ENCODE peak calls at places on chromosomes 6 and 20, in seven cellular contexts. G is upper lobe of right lung; D is transverse colon; J is body of pancreas; O is CD4-positive, CD25-positive, alpha-beta regulatory T cell; F is A549; C is uterus. K is an unnamed sample.

GRCh38 chr6:131182991-131183425 is 47.7 kb downstream of the AKAP7 start:
- DNase-seq in C (no peak), O (peak), J (no peak), D (no peak), G (no peak), F (peak), K (no peak)

GRCh38 chr6:30612213-30612612 is 4.8 kb downstream of the PPP1R10 start:
- DNase-seq in D (no peak), O (no peak), C (no peak), J (no peak), F (no peak), G (no peak), K (no peak)

GRCh38 chr6:117561128-117561527 is 41.2 kb downstream of the GOPC start:
- DNase-seq in C (no peak), D (no peak), F (no peak), O (no peak), J (no peak), G (no peak), K (no peak)

GRCh38 chr20:36304786-36305495 is 1.2 kb upstream of the DLGAP4 start:
- DNase-seq in F (no peak), C (no peak), J (no peak), O (no peak), D (no peak), G (no peak), K (no peak)

GRCh38 chr20:21513881-21514540 is at the start of gene NKX2-2:
- DNase-seq in C (no peak), D (no peak), F (no peak), O (peak), J (no peak), G (no peak), K (no peak)

GRCh38 chr20:41167481-41168253 is 30.3 kb downstream of the PLCG1 start:
- DNase-seq in C (no peak), G (peak), O (no peak), F (no peak), D (peak), J (no peak), K (no peak)

GRCh38 chr20:2695206-2695983 is 2.8 kb downstream of the EBF4 start:
- DNase-seq in F (no peak), O (no peak), G (no peak), D (no peak), J (no peak), C (no peak), K (no peak)

GRCh38 chr6:35511183-35511941 is 1.3 kb downstream of the TULP1 start:
- DNase-seq in G (no peak), C (no peak), F (no peak), O (no peak), D (no peak), J (no peak), K (no peak)

GRCh38 chr6:30837870-30838269 is 46.4 kb upstream of the DDR1 start:
- DNase-seq in D (no peak), C (no peak), F (no peak), O (no peak), J (no peak), G (no peak), K (no peak)

GRCh38 chr6:166627875-166628849 is 1.1 kb upstream of the RPS6KA2 start:
- DNase-seq in D (peak), O (peak), C (peak), J (peak), F (peak), G (peak), K (no peak)

GRCh38 chr20:63280929-63281545 is 8.4 kb downstream of the ARFGAP1 start:
- DNase-seq in J (no peak), G (no peak), C (no peak), D (no peak), F (peak), O (no peak), K (no peak)

GRCh38 chr6:143039548-143039947 is 21.1 kb upstream of the AIG1 start:
- DNase-seq in J (no peak), O (peak), G (no peak), D (no peak), F (no peak), C (no peak), K (no peak)

GRCh38 chr6:155275808-155276480 is 12.1 kb downstream of the CLDN20 start:
- DNase-seq in G (no peak), C (no peak), D (no peak), J (no peak), F (no peak), O (no peak), K (no peak)

GRCh38 chr20:41245086-41245707 is 72.3 kb downstream of the ZHX3 start:
- DNase-seq in D (no peak), F (no peak), C (no peak), G (no peak), O (no peak), J (no peak), K (no peak)

GRCh38 chr6:73028124-73028766 is 197.1 kb downstream of the KHDC1L start:
- DNase-seq in C (no peak), D (no peak), G (no peak), F (no peak), O (no peak), J (no peak), K (no peak)

GRCh38 chr6:73027691-73028090 is 197.6 kb downstream of the KHDC1L start:
- DNase-seq in G (no peak), J (no peak), C (no peak), O (no peak), D (no peak), F (no peak), K (no peak)

GRCh38 chr6:73031094-73031782 is 194.1 kb downstream of the KHDC1L start:
- DNase-seq in C (no peak), O (no peak), G (no peak), F (no peak), D (no peak), J (no peak), K (no peak)

GRCh38 chr6:73030257-73030656 is 195.0 kb downstream of the KHDC1L start:
- DNase-seq in O (no peak), J (no peak), D (no peak), G (no peak), C (no peak), F (no peak), K (no peak)

DNA sequence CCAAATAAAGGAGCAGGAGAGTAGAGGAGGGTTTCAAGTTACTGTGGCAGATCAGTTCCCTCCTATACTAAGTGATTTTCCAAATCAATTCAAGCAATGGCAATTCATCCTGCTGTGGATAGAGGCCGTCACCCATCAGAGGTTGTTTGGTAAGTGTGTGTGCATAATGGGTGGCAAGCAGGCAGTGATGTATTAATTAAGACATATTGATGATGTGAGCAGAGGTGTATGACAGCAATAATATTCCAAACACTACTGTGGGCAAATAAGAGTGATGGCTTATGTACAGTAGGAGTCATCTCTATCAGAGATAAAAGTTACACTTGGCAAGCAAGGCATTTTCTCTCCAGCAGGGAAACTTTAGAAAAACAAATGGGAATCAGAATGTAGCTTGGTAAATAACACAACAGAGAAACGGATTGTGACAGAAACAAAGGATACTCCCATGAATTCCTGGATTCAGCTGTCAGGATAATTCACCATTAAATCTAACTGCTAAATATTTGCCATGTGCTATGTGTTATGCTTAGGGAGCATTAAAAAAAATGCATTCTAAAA is 196.3 kb downstream of the KHDC1L start:
- DNase-seq in G (no peak), D (no peak), C (no peak), O (no peak), J (no peak), F (no peak), K (no peak)
- H3K27ac ChIP-seq in G (no peak), D (no peak), C (no peak), O (no peak), J (no peak), F (no peak), K (no peak)

DNA sequence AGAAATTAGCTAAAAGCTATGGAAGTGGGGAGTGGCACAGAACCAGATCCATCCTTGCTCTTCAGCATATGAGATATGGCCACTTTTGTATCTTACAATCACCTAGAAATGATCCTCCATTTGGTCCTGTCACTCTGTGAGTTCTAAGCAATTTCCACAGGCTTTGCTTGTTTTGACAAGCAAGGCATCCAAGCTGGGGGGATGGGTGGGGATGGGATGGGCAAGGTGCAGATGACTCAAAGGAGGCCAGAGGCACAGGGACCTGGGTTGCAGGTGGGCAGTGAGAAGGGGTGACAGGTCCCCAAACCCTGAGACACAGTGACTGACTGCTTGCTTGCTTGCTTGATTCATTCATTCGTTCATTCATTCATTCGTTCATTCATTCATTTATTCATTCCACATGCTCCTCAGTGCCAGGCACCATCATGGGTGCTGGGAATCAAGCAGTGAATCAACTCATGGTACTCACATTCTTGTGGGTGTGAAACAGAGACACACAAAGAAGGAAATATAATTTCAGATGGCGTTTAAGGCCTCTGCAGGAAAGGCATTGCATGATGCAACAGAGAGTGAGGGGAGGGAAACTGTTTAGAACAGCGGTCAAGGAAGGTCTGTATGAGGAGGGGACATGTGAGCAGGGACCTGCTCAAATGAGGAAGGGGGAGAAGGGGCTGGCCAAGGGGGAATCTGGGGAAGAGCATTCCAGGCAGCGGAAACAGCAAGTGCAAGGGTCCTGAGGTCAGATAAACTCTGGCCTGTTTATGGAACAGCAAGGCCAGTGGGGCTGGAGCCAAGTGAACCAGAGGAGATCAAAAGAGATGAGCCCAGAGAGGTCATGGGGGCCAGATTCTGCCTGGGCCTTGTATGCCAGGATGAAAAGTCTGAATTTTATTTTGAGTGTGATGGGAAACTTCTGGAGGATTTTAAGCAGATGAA is 3.4 kb downstream of the KCNB1 start:
- DNase-seq in D (no peak), F (no peak), J (no peak), C (no peak), G (no peak), O (no peak), K (no peak)
- H3K4me3 ChIP-seq in D (no peak), F (no peak), J (no peak), C (no peak), G (no peak), O (no peak), K (no peak)

GRCh38 chr6:20210158-20210557 is 2.1 kb downstream of the MBOAT1 start:
- DNase-seq in G (no peak), J (no peak), C (no peak), F (no peak), D (no peak), O (no peak), K (no peak)

GRCh38 chr6:20213271-20213798 is 1.1 kb upstream of the MBOAT1 start:
- DNase-seq in D (no peak), O (peak), J (no peak), G (no peak), C (no peak), F (no peak), K (no peak)

GRCh38 chr6:20212392-20213111 is at the start of gene MBOAT1:
- DNase-seq in G (peak), J (peak), D (peak), O (peak), C (peak), F (peak), K (peak)

GRCh38 chr6:20211037-20211940 is 980 bp downstream of the MBOAT1 start:
- DNase-seq in O (no peak), D (peak), F (no peak), G (no peak), J (peak), C (no peak), K (peak)

DNA sequence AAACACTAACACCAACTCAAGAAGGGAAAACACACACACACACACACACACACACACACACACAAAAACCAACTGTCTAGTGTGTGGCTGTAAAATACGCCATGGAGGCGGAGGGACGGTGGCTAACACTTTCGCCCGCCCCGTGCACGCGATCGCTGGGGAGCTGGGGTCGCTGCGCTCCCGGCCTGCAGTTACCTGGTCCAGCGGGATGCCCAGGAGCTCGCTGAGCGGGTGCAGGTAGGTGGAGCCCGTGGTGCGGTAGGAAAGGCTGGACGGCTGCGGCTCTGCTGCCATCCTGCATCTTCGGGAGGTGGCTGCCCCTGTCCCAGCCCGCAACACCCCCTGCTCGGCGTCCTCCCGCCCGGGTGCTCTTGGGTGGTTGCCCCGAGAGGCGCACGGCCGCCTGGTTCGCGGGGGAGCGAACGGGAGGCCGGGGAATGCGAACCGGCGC is 303 bp downstream of the MBOAT1 start:
- DNase-seq in F (peak), G (no peak), C (no peak), J (no peak), O (peak), D (peak), K (no peak)
- H3K27ac ChIP-seq in F (peak), G (peak), C (peak), J (peak), O (peak), D (peak), K (peak)

GRCh38 chr6:100342830-100343229 is 121.9 kb downstream of the SIM1 start:
- DNase-seq in O (no peak), C (no peak), J (no peak), G (no peak), F (no peak), D (no peak), K (no peak)
- H3K4me3 ChIP-seq in O (no peak), C (no peak), J (no peak), G (no peak), F (no peak), D (no peak), K (no peak)

GRCh38 chr20:10668677-10669368 is 5.0 kb downstream of the JAG1 start:
- DNase-seq in F (no peak), O (no peak), J (no peak), G (no peak), D (no peak), C (no peak), K (no peak)
- H3K27ac ChIP-seq in F (peak), O (no peak), J (peak), G (no peak), D (no peak), C (no peak), K (peak)

DNA sequence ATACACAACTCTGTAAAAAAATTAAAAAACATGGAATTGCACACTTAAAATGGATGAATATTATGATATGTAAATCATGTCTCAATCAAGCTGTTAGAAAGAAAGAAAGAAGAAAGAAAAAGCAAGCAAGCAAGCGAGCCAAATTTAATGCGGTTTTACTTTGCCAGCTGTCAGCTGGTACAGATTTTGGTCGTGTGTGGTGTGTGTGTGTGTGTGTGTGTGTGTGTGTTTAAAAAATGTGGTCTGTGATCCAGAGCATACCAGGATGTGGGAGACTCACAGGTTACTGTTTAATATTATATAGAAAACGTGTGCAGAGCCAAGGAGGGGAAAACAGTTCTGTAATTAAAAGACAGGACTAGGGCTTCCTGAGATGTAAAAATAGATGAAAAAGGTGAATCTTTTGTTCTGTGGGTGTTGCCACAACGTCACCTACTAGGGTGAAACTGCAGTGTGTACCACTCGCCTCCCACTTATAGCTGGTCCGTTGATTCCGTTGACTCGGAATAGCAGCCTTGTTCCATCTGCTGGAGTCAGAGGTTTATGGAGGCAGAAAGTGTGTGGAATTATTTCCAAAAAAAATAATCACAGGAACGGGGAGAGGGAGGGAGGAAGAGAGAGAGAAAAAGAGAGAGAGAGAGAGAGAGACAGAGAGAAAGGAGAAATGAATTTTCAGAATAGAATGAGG is 197.7 kb downstream of the BCAS1 start:
- DNase-seq in O (peak), J (no peak), C (no peak), D (no peak), G (no peak), F (no peak), K (no peak)
- H3K4me3 ChIP-seq in O (peak), J (no peak), C (no peak), D (no peak), G (no peak), F (no peak), K (no peak)

DNA sequence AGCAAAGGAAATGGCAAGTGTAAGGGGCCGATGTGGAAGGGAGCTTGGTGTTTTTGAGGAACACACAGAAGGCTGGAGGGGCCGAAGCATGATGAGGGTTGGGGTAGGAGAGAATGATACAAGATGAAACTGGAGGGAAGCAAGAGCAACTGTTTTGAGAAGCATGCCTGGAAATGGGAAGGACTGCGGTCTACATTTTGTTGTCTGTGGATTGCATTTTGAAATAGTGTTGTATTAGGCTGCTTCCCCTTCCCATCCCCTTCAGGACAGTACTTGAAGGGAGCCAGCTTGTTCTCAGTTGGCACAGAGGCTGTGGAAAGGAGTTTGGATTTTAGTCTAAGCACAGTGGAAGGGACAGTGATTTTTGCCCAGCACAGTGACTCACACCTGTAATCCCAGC is 2.2 kb downstream of the TM9SF4 start:
- DNase-seq in G (no peak), J (no peak), D (no peak), F (no peak), C (no peak), O (no peak), K (no peak)
- H3K27ac ChIP-seq in G (no peak), J (peak), D (peak), F (no peak), C (no peak), O (no peak), K (no peak)